ENCODE peak calls at places on chromosomes 16 and 17, in six cellular contexts. X, V, B, N, W and O are unnamed samples.

GRCh38 chr17:56441331-56441730 is 152.2 kb upstream of the NOG start:
- DNase-seq in X (no peak), V (no peak), B (no peak), N (no peak), W (peak), O (peak)

GRCh38 chr16:58028541-58029070 is 3.1 kb downstream of the MMP15 start:
- DNase-seq in X (no peak), V (no peak), B (no peak), N (no peak), W (no peak), O (no peak)

GRCh38 chr16:85749686-85750020 is 1.2 kb downstream of the C16orf74 start:
- DNase-seq in X (no peak), V (no peak), B (no peak), N (no peak), W (no peak), O (no peak)

GRCh38 chr17:47801906-47802305 is 19.7 kb downstream of the OSBPL7 start:
- DNase-seq in X (no peak), V (no peak), B (no peak), N (no peak), W (no peak), O (no peak)

GRCh38 chr16:73610605-73611177 is 562.8 kb upstream of the ZFHX3 start:
- DNase-seq in X (no peak), V (no peak), B (no peak), N (no peak), W (no peak), O (no peak)

GRCh38 chr17:60372790-60373483 is 19.0 kb downstream of the USP32 start:
- DNase-seq in X (no peak), V (no peak), B (peak), N (no peak), W (no peak), O (no peak)

GRCh38 chr17:41394254-41395016 is 3.0 kb downstream of the KRT31 start:
- DNase-seq in X (no peak), V (no peak), B (no peak), N (no peak), W (no peak), O (no peak)

GRCh38 chr17:58264407-58265103 is 16.2 kb downstream of the MPO start:
- DNase-seq in X (no peak), V (no peak), B (no peak), N (no peak), W (no peak), O (no peak)

GRCh38 chr16:62738631-62739030 is 702.4 kb upstream of the CDH8 start:
- DNase-seq in X (peak), V (no peak), B (no peak), N (no peak), W (no peak), O (no peak)

GRCh38 chr17:65593870-65594584 is 32.6 kb upstream of the AXIN2 start:
- DNase-seq in X (no peak), V (no peak), B (peak), N (no peak), W (no peak), O (no peak)

GRCh38 chr16:58499615-58500328 is at the start of gene NDRG4:
- DNase-seq in X (peak), V (peak), B (peak), N (peak), W (peak), O (peak)

GRCh38 chr16:52050418-52050817 is 496.5 kb downstream of the TOX3 start:
- DNase-seq in X (no peak), V (no peak), B (no peak), N (no peak), W (no peak), O (no peak)

GRCh38 chr17:78012428-78012827 is 53.9 kb downstream of the TNRC6C start:
- DNase-seq in X (no peak), V (no peak), B (no peak), N (no peak), W (no peak), O (no peak)
- H3K4me3 ChIP-seq in X (no peak), V (no peak), B (no peak), N (no peak), W (no peak), O (no peak)

GRCh38 chr17:44220211-44221071 is 966 bp upstream of the UBTF start:
- DNase-seq in X (peak), V (peak), B (peak), N (peak), W (no peak), O (no peak)

GRCh38 chr17:44221072-44221861 is 1.8 kb upstream of the UBTF start:
- DNase-seq in X (peak), V (peak), B (peak), N (peak), W (no peak), O (peak)

GRCh38 chr17:44222112-44222869 is 2.8 kb upstream of the UBTF start:
- DNase-seq in X (peak), V (peak), B (peak), N (peak), W (no peak), O (peak)

GRCh38 chr17:44223574-44224046 is 4.1 kb upstream of the UBTF start:
- DNase-seq in X (no peak), V (no peak), B (no peak), N (no peak), W (no peak), O (no peak)

DNA sequence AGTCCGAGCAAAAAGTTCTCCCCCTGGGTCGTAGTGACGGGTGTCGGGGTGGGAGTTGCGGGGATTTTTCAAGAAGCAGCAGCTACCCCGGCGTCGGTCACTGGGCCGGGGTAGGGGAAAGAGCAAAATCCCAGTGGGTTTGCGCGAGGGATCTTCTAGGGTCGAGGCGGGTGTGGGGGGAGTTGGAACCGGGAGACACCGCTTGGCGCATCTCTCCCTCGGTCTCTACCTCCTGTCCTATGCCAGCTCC is 2.3 kb upstream of the UBTF start:
- DNase-seq in X (no peak), V (no peak), B (no peak), N (no peak), W (no peak), O (no peak)
- H3K4me3 ChIP-seq in X (peak), V (peak), B (peak), N (peak), W (peak), O (peak)

DNA sequence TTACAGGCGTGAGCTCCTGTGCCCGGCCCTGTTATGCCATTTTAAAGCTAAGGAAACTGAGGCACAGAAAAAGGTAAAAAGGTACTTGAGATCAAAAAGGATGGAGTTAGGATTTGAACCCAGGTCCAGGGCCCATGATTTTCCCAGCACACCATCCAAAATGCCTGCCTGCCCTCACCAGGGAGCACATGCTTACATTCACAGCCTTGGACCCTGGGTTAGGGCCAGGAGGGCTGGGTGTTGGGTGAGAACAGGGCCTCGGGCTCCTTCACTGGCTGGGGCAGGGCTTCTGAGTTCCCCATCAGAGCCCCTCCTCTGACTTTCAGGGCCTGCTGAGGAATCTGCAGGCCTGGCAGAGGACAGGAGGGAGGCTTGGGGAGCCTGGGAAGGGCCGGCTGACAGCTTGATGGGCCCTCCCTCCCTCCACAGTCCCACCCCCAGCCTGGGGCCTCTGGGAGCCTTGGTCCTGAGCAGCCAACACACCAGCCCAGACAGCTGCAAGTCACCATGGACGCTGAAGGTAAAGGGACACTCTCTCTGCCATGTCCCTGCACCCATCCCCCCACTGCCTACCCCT is at the start of gene QPRT:
- DNase-seq in X (peak), V (no peak), B (peak), N (no peak), W (no peak), O (peak)
- H3K4me3 ChIP-seq in X (peak), V (peak), B (peak), N (peak), W (peak), O (peak)

GRCh38 chr16:28292731-28293588 is 635 bp downstream of the SBK1 start:
- DNase-seq in X (no peak), V (no peak), B (no peak), N (no peak), W (no peak), O (no peak)

GRCh38 chr16:28294201-28294600 is 1.9 kb downstream of the SBK1 start:
- DNase-seq in X (no peak), V (no peak), B (no peak), N (no peak), W (no peak), O (no peak)

GRCh38 chr16:28295213-28295612 is 2.9 kb downstream of the SBK1 start:
- DNase-seq in X (no peak), V (no peak), B (no peak), N (no peak), W (no peak), O (no peak)

GRCh38 chr16:28291651-28292626 is at the start of gene SBK1:
- DNase-seq in X (peak), V (peak), B (peak), N (peak), W (no peak), O (no peak)

GRCh38 chr16:28293589-28293935 is 1.2 kb downstream of the SBK1 start:
- DNase-seq in X (no peak), V (no peak), B (no peak), N (no peak), W (no peak), O (no peak)
- H3K4me3 ChIP-seq in X (no peak), V (peak), B (no peak), N (peak), W (no peak), O (no peak)

GRCh38 chr16:1536601-1537000 is 3.1 kb downstream of the TMEM204 start:
- DNase-seq in X (peak), V (no peak), B (no peak), N (no peak), W (no peak), O (no peak)

GRCh38 chr16:1538804-1539520 is 5.5 kb downstream of the TMEM204 start:
- DNase-seq in X (peak), V (no peak), B (peak), N (no peak), W (no peak), O (no peak)

GRCh38 chr16:1537763-1538289 is 4.4 kb downstream of the TMEM204 start:
- DNase-seq in X (peak), V (no peak), B (no peak), N (no peak), W (no peak), O (no peak)

GRCh38 chr16:1535391-1536291 is 2.2 kb downstream of the TMEM204 start:
- DNase-seq in X (peak), V (no peak), B (no peak), N (no peak), W (no peak), O (no peak)

DNA sequence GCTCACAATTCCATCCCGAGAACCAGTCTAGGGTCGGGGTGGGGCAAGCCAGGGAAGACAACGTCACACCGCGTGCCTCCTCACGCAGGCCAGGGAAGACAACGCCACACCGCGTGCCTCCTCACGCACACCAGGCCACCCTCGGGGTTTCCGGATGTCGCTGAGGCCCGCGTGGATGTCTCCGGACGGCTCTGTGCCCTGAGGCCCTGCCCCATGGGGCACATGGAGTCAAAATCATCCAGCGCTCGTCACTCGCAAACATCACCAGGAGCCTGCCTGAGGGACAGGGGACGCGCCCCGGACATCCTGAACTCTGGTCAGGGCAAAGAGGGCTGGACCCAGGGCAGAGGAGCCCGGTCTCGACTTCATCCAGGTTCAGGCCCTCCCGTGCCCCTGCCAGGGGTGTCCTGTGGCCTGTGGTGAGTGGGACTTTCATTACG is 3.7 kb downstream of the TMEM204 start:
- DNase-seq in X (peak), V (no peak), B (no peak), N (no peak), W (no peak), O (no peak)
- H3K4me3 ChIP-seq in X (no peak), V (peak), B (no peak), N (no peak), W (no peak), O (no peak)

DNA sequence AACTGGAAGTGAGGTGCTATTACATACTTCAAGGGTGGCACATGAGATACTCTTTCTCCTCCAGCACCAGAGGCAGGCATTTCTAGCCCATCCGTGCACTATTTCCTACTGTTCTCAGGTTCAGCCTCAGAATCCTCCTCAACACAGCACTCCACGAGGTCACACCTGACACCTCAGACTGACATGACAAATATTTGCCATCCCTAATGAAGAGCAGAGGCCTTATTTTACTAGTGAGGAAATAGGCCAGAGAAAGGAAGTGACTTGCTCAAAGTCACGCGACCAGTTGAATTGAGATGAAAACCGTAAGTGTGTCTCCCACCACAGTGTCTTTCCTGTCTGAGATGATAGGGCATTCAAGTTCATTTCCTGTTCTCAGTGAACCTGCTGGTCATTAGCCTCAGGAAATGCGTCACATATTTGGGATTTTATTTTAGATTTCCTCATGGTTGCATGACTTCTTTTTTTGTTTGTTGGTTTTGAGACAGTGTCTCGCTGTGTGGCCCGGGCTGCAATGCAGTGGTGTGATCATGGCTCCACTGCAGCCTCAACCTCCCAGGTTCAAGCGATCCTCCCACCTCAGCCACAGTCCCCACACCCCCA is 23.5 kb downstream of the SEZ6 start:
- DNase-seq in X (peak), V (peak), B (peak), N (no peak), W (no peak), O (no peak)
- H3K4me3 ChIP-seq in X (no peak), V (no peak), B (no peak), N (no peak), W (no peak), O (no peak)

GRCh38 chr16:53960954-53961616 is 257.1 kb downstream of the FTO start:
- DNase-seq in X (no peak), V (no peak), B (no peak), N (no peak), W (no peak), O (no peak)
- H3K4me3 ChIP-seq in X (no peak), V (no peak), B (no peak), N (no peak), W (no peak), O (no peak)

DNA sequence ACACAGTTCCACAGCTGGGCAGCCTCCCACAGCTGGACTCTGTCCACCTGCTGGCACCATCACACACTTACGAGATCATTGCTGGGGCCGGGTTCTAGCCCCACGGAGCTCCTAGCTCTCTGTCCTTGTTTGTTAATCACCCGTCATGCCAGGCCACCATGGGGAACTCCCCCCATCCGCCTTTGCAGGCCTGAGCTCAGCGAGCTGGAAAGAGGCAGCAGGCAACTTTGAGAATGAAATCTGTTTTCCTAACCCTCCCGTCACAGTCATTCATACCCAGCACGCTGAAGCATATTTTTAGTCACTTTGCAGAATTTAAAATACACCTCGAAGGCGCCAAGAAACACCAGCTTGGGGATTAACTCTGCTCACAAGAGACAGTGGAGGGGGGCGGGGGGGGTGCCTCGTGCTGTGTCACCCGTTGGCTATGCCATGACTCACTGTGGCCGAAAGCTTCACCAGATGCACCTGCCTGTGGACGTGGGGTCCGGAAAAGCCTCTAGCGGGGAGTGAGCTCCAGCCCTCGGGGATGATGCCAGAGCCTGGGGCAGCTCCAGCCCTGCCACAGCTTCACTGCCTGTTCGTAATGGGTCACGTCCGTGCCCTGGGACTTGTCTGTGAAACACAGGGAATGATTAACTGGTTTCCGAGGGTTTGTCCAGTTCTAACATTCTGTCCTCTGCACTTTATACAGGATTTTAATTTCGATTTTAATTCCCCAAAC is 1.4 kb upstream of the SPNS2 start:
- DNase-seq in X (peak), V (no peak), B (peak), N (no peak), W (no peak), O (no peak)
- H3K4me3 ChIP-seq in X (no peak), V (no peak), B (no peak), N (no peak), W (no peak), O (no peak)

GRCh38 chr17:17626151-17626805 is 34.8 kb upstream of the PEMT start:
- DNase-seq in X (no peak), V (no peak), B (no peak), N (no peak), W (no peak), O (no peak)

GRCh38 chr17:17623904-17624303 is 32.4 kb upstream of the PEMT start:
- DNase-seq in X (no peak), V (no peak), B (no peak), N (no peak), W (no peak), O (no peak)

GRCh38 chr17:17624776-17625175 is 33.3 kb upstream of the PEMT start:
- DNase-seq in X (no peak), V (no peak), B (no peak), N (no peak), W (no peak), O (no peak)

GRCh38 chr17:17626840-17627239 is 35.3 kb upstream of the PEMT start:
- DNase-seq in X (no peak), V (no peak), B (no peak), N (no peak), W (no peak), O (no peak)

GRCh38 chr17:17628388-17629008 is 37.0 kb upstream of the PEMT start:
- DNase-seq in X (no peak), V (peak), B (peak), N (peak), W (no peak), O (no peak)
- H3K4me3 ChIP-seq in X (no peak), V (peak), B (peak), N (no peak), W (no peak), O (no peak)